ENCODE peak calls at places on chromosomes 6 and 20, in four cellular contexts. R is A549, A is endothelial cell of umbilical vein, S is fibroblast of lung. K is an unnamed sample.

GRCh38 chr20:62217913-62218773 is 1.9 kb downstream of the HRH3 start:
- DNase-seq in R (no peak), A (no peak), S (no peak), K (no peak)

GRCh38 chr6:117200067-117200466 is 65.3 kb upstream of the VGLL2 start:
- DNase-seq in R (no peak), A (no peak), S (no peak), K (no peak)

GRCh38 chr6:108560463-108561308 is at the start of gene FOXO3:
- DNase-seq in R (peak; percentile 63), A (peak; percentile 90), S (peak; percentile 89), K (no peak)

GRCh38 chr20:61875221-61875885 is 190.3 kb downstream of the TAF4 start:
- DNase-seq in R (no peak), A (no peak), S (no peak), K (no peak)

GRCh38 chr20:57398231-57398821 is 7.1 kb downstream of the RBM38 start:
- DNase-seq in R (no peak), A (no peak), S (no peak), K (no peak)

GRCh38 chr20:23268792-23269354 is 81.7 kb upstream of the NXT1 start:
- DNase-seq in R (no peak), A (no peak), S (no peak), K (no peak)

GRCh38 chr6:19322691-19323470 is 514.3 kb upstream of the ID4 start:
- DNase-seq in R (no peak), A (no peak), S (peak; percentile 90), K (no peak)

GRCh38 chr6:162605881-162606280 is 121.7 kb downstream of the PRKN start:
- DNase-seq in R (no peak), A (no peak), S (no peak), K (no peak)

GRCh38 chr6:39992861-39993622 is 58.8 kb upstream of the MOCS1 start:
- DNase-seq in R (no peak), A (no peak), S (peak; percentile 2), K (no peak)

GRCh38 chr20:946826-947225 is 30.7 kb upstream of the ANGPT4 start:
- DNase-seq in R (no peak), A (no peak), S (no peak), K (no peak)

GRCh38 chr20:54633903-54634302 is 158.5 kb downstream of the DOK5 start:
- DNase-seq in R (no peak), A (no peak), S (no peak), K (no peak)

GRCh38 chr6:135722679-135723078 is 128.8 kb upstream of the PDE7B start:
- DNase-seq in R (peak; percentile 72), A (peak; percentile 88), S (peak; percentile 97), K (no peak)

GRCh38 chr6:56143796-56144195 is 103.6 kb downstream of the COL21A1 start:
- DNase-seq in R (no peak), A (peak; percentile 45), S (peak; percentile 2), K (no peak)

GRCh38 chr20:53926428-53927028 is 143.9 kb downstream of the BCAS1 start:
- DNase-seq in R (peak; percentile 68), A (peak; percentile 96), S (peak; percentile 99), K (peak; percentile 98)

GRCh38 chr6:19380287-19380686 is 456.9 kb upstream of the ID4 start:
- DNase-seq in R (no peak), A (no peak), S (peak; percentile 61), K (no peak)

GRCh38 chr6:40807484-40807883 is 220.3 kb upstream of the LRFN2 start:
- DNase-seq in R (no peak), A (no peak), S (peak; percentile 9), K (no peak)

GRCh38 chr20:57499676-57500075 is 25.3 kb downstream of the CTCFL start:
- DNase-seq in R (no peak), A (no peak), S (no peak), K (no peak)

GRCh38 chr6:170358496-170358895 is 51.9 kb downstream of the FAM120B start:
- DNase-seq in R (no peak), A (no peak), S (no peak), K (no peak)

GRCh38 chr20:49982346-49983122 is at the start of gene SNAI1:
- DNase-seq in R (peak; percentile 97), A (peak; percentile 84), S (peak; percentile 82), K (no peak)

GRCh38 chr20:49386848-49387605 is 95.4 kb downstream of the KCNB1 start:
- DNase-seq in R (no peak), A (no peak), S (no peak), K (no peak)

GRCh38 chr20:17757496-17757895 is 57.7 kb downstream of the BANF2 start:
- DNase-seq in R (no peak), A (no peak), S (no peak), K (no peak)

GRCh38 chr6:9523462-9523861 is 891.4 kb downstream of the TFAP2A start:
- DNase-seq in R (no peak), A (peak; percentile 64), S (peak; percentile 94), K (no peak)

GRCh38 chr6:106939848-106940247 is 34.7 kb downstream of the CD24 start:
- DNase-seq in R (no peak), A (no peak), S (no peak), K (no peak)

GRCh38 chr6:87772597-87773530 is 70.8 kb upstream of the AKIRIN2 start:
- DNase-seq in R (no peak), A (no peak), S (peak; percentile 12), K (no peak)

GRCh38 chr20:57804470-57805250 is 94.8 kb upstream of the PMEPA1 start:
- DNase-seq in R (no peak), A (no peak), S (no peak), K (no peak)

GRCh38 chr6:43706788-43707187 is 19.2 kb upstream of the MRPS18A start:
- DNase-seq in R (no peak), A (peak; percentile 99), S (peak; percentile 65), K (no peak)

GRCh38 chr20:10864076-10864672 is 190.4 kb upstream of the JAG1 start:
- DNase-seq in R (no peak), A (no peak), S (peak; percentile 51), K (no peak)

GRCh38 chr6:26103141-26103769 is 16.0 kb downstream of the HFE start:
- DNase-seq in R (peak; percentile 16), A (no peak), S (peak; percentile 81), K (no peak)

GRCh38 chr6:134732761-134733160 is 217.1 kb downstream of the ALDH8A1 start:
- DNase-seq in R (no peak), A (no peak), S (no peak), K (no peak)

GRCh38 chr6:118982256-118982911 is 47.4 kb upstream of the MCM9 start:
- DNase-seq in R (no peak), A (no peak), S (no peak), K (no peak)

GRCh38 chr6:151240036-151240685 is 394 bp downstream of the AKAP12 start:
- DNase-seq in R (peak; percentile 60), A (peak; percentile 73), S (peak; percentile 82), K (no peak)

GRCh38 chr6:127464161-127464880 is 5.1 kb upstream of the KIAA0408 start:
- DNase-seq in R (no peak), A (no peak), S (peak; percentile 89), K (no peak)

GRCh38 chr6:139841794-139842215 is 467.4 kb upstream of the CITED2 start:
- DNase-seq in R (no peak), A (no peak), S (no peak), K (no peak)

GRCh38 chr6:131946404-131946991 is 4.7 kb downstream of the CCN2 start:
- DNase-seq in R (no peak), A (no peak), S (peak; percentile 68), K (no peak)

GRCh38 chr6:48744948-48745347 is 634.0 kb upstream of the PTCHD4 start:
- DNase-seq in R (no peak), A (no peak), S (peak; percentile 55), K (no peak)

GRCh38 chr6:4973972-4974885 is 29.6 kb downstream of the RPP40 start:
- DNase-seq in R (no peak), A (no peak), S (peak; percentile 62), K (no peak)

GRCh38 chr20:36175016-36175415 is 20.5 kb downstream of the EPB41L1 start:
- DNase-seq in R (no peak), A (no peak), S (peak; percentile 22), K (no peak)

GRCh38 chr20:5364997-5365597 is 48.3 kb upstream of the PROKR2 start:
- DNase-seq in R (no peak), A (no peak), S (peak; percentile 23), K (no peak)

GRCh38 chr6:14023855-14024254 is 93.7 kb upstream of the CD83 start:
- DNase-seq in R (no peak), A (no peak), S (no peak), K (no peak)

GRCh38 chr20:3815703-3816315 is 4.5 kb upstream of the AP5S1 start:
- DNase-seq in R (no peak), A (no peak), S (no peak), K (no peak)

GRCh38 chr20:3820901-3821727 is 767 bp downstream of the AP5S1 start:
- DNase-seq in R (no peak), A (no peak), S (no peak), K (no peak)

GRCh38 chr20:3819413-3820047 is 817 bp upstream of the AP5S1 start:
- DNase-seq in R (no peak), A (no peak), S (no peak), K (no peak)

GRCh38 chr20:3820048-3820900 is at the start of gene AP5S1:
- DNase-seq in R (peak; percentile 88), A (peak; percentile 96), S (peak; percentile 96), K (peak; percentile 88)

GRCh38 chr20:3818155-3819151 is 1.9 kb upstream of the AP5S1 start:
- DNase-seq in R (peak; percentile 89), A (peak; percentile 69), S (peak; percentile 74), K (peak; percentile 57)
- H3K27ac ChIP-seq in R (peak overlapping the region; percentile 91), A (no peak overlapping the region), S (peak overlapping the region; percentile 18), K (peak overlapping the region; percentile 89)

DNA sequence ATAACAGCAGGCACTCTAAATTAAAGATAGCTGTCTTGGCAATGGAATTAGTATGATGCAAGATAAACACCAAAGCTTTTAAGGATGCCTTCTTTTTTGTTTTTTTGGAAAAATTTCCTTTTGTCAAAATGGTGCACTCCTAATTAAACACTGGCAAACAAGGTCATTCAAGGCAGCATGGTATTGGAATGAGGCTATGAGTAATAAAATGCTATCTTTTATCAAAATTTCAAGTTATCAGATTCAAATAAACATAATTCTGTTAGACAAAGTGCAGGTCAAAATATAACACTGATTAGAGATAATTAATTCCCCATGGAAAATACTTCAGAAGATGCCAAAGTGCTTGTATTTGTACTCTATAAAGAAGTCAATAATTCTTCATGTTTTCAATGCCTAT is 514.1 kb downstream of the TENT5A start:
- DNase-seq in R (no peak), A (no peak), S (no peak), K (no peak)
- H3K27ac ChIP-seq in R (no peak overlapping the region), A (no peak overlapping the region), S (no peak overlapping the region), K (no peak overlapping the region)

DNA sequence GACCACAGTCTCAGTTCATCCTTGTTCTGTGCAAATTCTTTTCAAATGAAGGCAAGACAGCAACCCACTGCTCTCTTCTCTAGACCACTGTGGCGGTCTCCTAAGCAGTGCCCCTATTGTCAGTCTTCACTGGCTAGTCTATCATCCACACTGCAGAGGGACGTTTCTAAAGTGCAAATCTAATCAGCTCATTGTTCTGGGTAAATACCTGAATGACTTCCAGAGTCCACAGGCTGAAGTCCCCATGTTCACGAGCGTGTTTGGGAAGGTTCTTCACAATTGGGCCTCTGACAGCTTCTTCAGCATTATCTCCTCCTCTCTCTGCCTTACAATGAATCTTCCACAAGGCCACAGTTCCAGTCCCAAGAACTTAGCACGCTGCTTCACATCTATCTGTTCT is 73.2 kb downstream of the LAMA4 start:
- DNase-seq in R (no peak), A (no peak), S (no peak), K (no peak)
- H3K27ac ChIP-seq in R (no peak overlapping the region), A (no peak overlapping the region), S (peak overlapping the region; percentile 29), K (no peak overlapping the region)

GRCh38 chr6:129120856-129121255 is 237.9 kb downstream of the LAMA2 start:
- DNase-seq in R (no peak), A (no peak), S (peak; percentile 27), K (no peak)
- H3K27ac ChIP-seq in R (no peak overlapping the region), A (no peak overlapping the region), S (no peak overlapping the region), K (no peak overlapping the region)

K was measured in Panc1.